ENCODE peak calls at places on chromosome 14, in six cellular contexts. Z is HepG2, Y is K562, I is H1, A is HCT116, R is GM12878. E is an unnamed sample.
A peak's percentile ranks its signal among the peaks of the same experiment; 100 is the strongest.

GRCh38 chr14:74634964-74635363 is 22.9 kb upstream of the LTBP2 start:
- DNase-seq in Z (no peak), I (no peak), Y (no peak), R (no peak), A (no peak), E (no peak)

GRCh38 chr14:58501214-58501816 is 73.8 kb downstream of the KIAA0586 start:
- DNase-seq in A (peak; percentile 54), Z (peak; percentile 54), R (peak; percentile 30), Y (peak; percentile 49), I (no peak), E (peak; percentile 37)

GRCh38 chr14:78448483-78449094 is 278.4 kb downstream of the NRXN3 start:
- DNase-seq in I (peak; percentile 34), Y (peak; percentile 53), Z (peak; percentile 15), R (peak; percentile 45), A (peak; percentile 15), E (peak; percentile 61)

GRCh38 chr14:75489480-75489837 is 32.8 kb upstream of the BATF start:
- DNase-seq in Y (no peak), I (no peak), A (no peak), R (no peak), Z (no peak), E (no peak)

GRCh38 chr14:68476965-68477455 is 315.9 kb downstream of the ZFP36L1 start:
- DNase-seq in Y (no peak), I (no peak), A (no peak), Z (no peak), R (no peak), E (no peak)

GRCh38 chr14:50667491-50668007 is 557 bp downstream of the SAV1 start:
- DNase-seq in A (no peak), R (no peak), Z (no peak), I (no peak), Y (peak; percentile 45), E (peak; percentile 48)

GRCh38 chr14:100160534-100160916 is 1.1 kb upstream of the DEGS2 start:
- DNase-seq in Y (no peak), R (no peak), I (no peak), A (no peak), Z (no peak), E (no peak)

GRCh38 chr14:24367506-24368214 is at the start of gene NFATC4:
- DNase-seq in A (peak; percentile 81), R (no peak), I (no peak), Z (peak; percentile 54), Y (peak; percentile 69), E (peak; percentile 88)

GRCh38 chr14:60302663-60303062 is 53.6 kb downstream of the PPM1A start:
- DNase-seq in I (no peak), R (no peak), A (no peak), Y (no peak), Z (no peak), E (no peak)
- TF ChIP-seq YY1 in I (no peak), R (no peak), A (no peak), Y (no peak), Z (no peak), E (no peak)

DNA sequence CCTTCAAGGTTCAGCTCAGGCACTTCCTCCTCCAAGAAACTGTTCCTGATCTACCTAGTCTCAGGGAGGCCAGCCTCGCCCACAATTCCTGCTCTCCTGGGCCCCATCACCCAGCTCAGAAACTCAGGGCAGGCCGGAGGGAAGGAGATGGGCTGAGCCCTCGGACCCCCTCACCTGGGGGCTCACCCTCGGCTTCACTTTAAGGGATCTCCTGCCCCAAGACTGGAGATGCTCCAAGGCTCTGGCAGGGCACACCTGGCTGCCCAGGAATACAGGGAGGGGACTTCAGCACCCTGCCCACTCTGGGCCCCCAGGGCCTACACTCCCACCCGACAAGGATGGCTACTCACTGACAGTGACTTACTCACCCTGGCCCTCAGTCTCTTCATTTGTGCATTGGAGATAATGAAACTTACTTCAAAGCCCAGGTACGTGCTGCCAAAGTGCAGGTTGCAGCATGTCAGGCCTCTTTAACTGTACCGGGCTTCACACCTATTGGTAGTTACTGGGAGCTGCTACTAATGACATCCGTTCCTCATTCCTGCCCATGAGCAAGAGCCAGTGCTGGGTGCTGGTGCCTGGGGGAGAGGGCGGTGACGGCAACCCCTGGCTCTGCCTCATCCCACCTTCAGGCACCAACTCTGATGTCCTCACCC is 21.0 kb upstream of the PPP1R13B start:
- DNase-seq in A (no peak), I (no peak), Y (no peak), Z (no peak), R (no peak), E (peak; percentile 27)
- TF ChIP-seq POLR2AphosphoS5 in A (no peak), I (no peak), Y (no peak), Z (no peak), R (no peak), E (no peak)

GRCh38 chr14:57464013-57464730 is 29.5 kb downstream of the CCDC198 start:
- DNase-seq in I (no peak), A (no peak), R (no peak), Z (no peak), Y (no peak), E (no peak)
- TF ChIP-seq YY1 in I (no peak), A (no peak), R (no peak), Z (no peak), Y (no peak), E (no peak)

GRCh38 chr14:95140060-95140858 is 17.1 kb downstream of the DICER1 start:
- DNase-seq in A (no peak), Y (no peak), I (no peak), R (no peak), Z (no peak), E (no peak)
- TF ChIP-seq POLR2AphosphoS5 in A (no peak), Y (no peak), I (no peak), R (no peak), Z (no peak), E (no peak)

GRCh38 chr14:52790011-52790755 is 1.2 kb downstream of the GNPNAT1 start:
- DNase-seq in Y (peak; percentile 15), A (no peak), Z (no peak), R (no peak), I (no peak), E (no peak)
- TF ChIP-seq YY1 in Y (no peak), A (no peak), Z (no peak), R (no peak), I (no peak), E (no peak)

DNA sequence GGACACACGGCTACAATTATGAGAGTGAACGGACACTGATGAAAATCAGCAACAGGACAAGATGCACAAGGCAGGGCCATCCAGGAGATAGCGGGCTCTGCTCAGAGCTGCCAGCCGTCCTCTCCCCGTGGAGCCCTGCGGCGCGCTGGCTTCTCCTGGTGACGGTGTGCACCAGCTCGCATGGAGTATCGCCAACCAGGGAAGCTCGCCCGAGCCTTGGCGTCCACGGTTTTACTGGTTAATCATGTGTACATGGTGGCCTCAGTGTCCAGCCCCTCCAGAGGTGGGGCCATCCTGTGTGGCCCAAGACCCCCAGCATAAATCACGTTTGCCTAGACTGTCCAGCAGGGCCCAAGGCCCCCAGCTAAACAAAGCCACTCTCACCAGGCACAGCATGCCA is 31.2 kb upstream of the DYNC1H1 start:
- DNase-seq in Z (no peak), A (no peak), R (no peak), I (no peak), Y (no peak), E (no peak)
- TF ChIP-seq POLR2AphosphoS5 in Z (no peak), A (no peak), R (no peak), I (no peak), Y (no peak), E (no peak)

GRCh38 chr14:104603623-104604401 is 760 bp downstream of the TMEM179 start:
- DNase-seq in Y (no peak), I (no peak), Z (no peak), R (no peak), A (no peak), E (peak; percentile 79)
- TF ChIP-seq YY1 in Y (no peak), I (no peak), Z (no peak), R (no peak), A (no peak), E (no peak)

E was measured in SK-N-SH.